ENCODE peak calls at places on chromosomes 6 and 20, in eight cellular contexts. D is HCT116, W is ovary, V is IMR-90, R is body of pancreas, X is sigmoid colon, J is K562, H is heart left ventricle. U is an unnamed sample.

GRCh38 chr20:50052952-50053789 is 59.8 kb downstream of the UBE2V1 start:
- DNase-seq in H (no peak), J (no peak), V (no peak), R (no peak), D (no peak), X (no peak), W (peak), U (no peak)

GRCh38 chr6:16273266-16273665 is 34.9 kb downstream of the GMPR start:
- DNase-seq in V (peak), R (no peak), X (no peak), W (no peak), D (no peak), H (no peak), J (no peak), U (no peak)

GRCh38 chr20:3751664-3752385 is 15.7 kb downstream of the ADISSP start:
- DNase-seq in H (peak), W (no peak), J (no peak), D (no peak), V (no peak), R (peak), X (peak), U (no peak)

GRCh38 chr6:72683797-72684196 is 61.9 kb downstream of the KCNQ5 start:
- DNase-seq in H (no peak), D (no peak), R (no peak), J (no peak), W (no peak), V (no peak), X (no peak), U (no peak)

GRCh38 chr6:90221403-90221802 is 75.2 kb downstream of the BACH2 start:
- DNase-seq in H (no peak), V (no peak), D (no peak), J (no peak), W (no peak), R (no peak), X (no peak), U (no peak)

GRCh38 chr6:127458817-127459216 is 372 bp downstream of the KIAA0408 start:
- DNase-seq in H (peak), R (peak), D (no peak), X (peak), V (peak), W (peak), J (no peak), U (no peak)

GRCh38 chr6:106547053-106547414 is 82.3 kb downstream of the RTN4IP1 start:
- DNase-seq in V (no peak), X (no peak), J (no peak), W (no peak), D (peak), H (no peak), R (no peak), U (no peak)

GRCh38 chr6:72524011-72524645 is 97.7 kb upstream of the KCNQ5 start:
- DNase-seq in H (no peak), W (no peak), J (no peak), D (no peak), V (no peak), X (no peak), R (no peak), U (no peak)

GRCh38 chr20:434661-435419 is 26.7 kb downstream of the RBCK1 start:
- DNase-seq in V (no peak), X (no peak), J (no peak), H (no peak), W (no peak), R (no peak), D (no peak), U (no peak)

GRCh38 chr20:25250508-25250907 is 2.6 kb downstream of the PYGB start:
- DNase-seq in D (no peak), J (no peak), X (no peak), R (no peak), V (peak), W (no peak), H (no peak), U (no peak)
- H3K4me3 ChIP-seq in D (no peak), J (no peak), X (peak), R (no peak), V (no peak), W (no peak), H (peak), U (peak)

GRCh38 chr6:109687271-109687721 is 3.7 kb downstream of the AK9 start:
- DNase-seq in H (no peak), W (no peak), R (peak), J (no peak), X (no peak), V (peak), D (no peak), U (no peak)

GRCh38 chr6:109693128-109693527 is 2.0 kb downstream of the FIG4 start:
- DNase-seq in J (no peak), W (no peak), R (no peak), X (no peak), V (no peak), H (no peak), D (no peak), U (no peak)

GRCh38 chr6:109690740-109691687 is at the start of the genes AK9 and FIG4:
- DNase-seq in D (peak), V (peak), W (peak), R (peak), J (peak), X (peak), H (peak), U (peak)

GRCh38 chr6:109686566-109686965 is 4.4 kb downstream of the AK9 start:
- DNase-seq in H (no peak), V (peak), X (no peak), D (no peak), R (no peak), W (no peak), J (no peak), U (no peak)

DNA sequence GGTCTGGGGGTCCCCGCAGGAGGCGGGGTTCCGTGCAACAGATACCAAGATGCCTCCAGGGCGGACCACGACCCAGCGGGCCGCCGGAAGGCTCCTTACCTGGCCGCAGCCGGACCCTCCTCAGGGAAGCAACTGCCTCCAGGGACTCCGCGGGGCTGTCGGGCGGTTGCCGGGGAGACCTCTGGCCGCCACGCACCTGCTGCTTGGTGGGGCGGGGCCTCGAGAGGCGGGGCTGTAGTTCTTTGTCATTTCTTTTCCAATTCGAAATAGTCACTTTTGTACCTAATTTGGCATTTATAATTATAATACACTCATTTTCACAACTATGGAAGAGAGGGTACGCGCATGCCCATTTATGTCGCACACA is 646 bp downstream of the AK9 start:
- DNase-seq in W (peak), R (peak), J (peak), X (peak), H (peak), D (no peak), V (no peak), U (peak)
- H3K27ac ChIP-seq in W (peak), R (peak), J (no peak), X (peak), H (peak), D (peak), V (no peak), U (peak)

GRCh38 chr6:157211603-157212455 is 111.5 kb downstream of the TMEM242 start:
- DNase-seq in W (no peak), J (no peak), V (no peak), D (no peak), R (no peak), H (no peak), X (no peak), U (no peak)
- TF ChIP-seq POLR2A in W (no peak), J (no peak), V (no peak), D (no peak), R (no peak), H (no peak), X (no peak), U (no peak)

DNA sequence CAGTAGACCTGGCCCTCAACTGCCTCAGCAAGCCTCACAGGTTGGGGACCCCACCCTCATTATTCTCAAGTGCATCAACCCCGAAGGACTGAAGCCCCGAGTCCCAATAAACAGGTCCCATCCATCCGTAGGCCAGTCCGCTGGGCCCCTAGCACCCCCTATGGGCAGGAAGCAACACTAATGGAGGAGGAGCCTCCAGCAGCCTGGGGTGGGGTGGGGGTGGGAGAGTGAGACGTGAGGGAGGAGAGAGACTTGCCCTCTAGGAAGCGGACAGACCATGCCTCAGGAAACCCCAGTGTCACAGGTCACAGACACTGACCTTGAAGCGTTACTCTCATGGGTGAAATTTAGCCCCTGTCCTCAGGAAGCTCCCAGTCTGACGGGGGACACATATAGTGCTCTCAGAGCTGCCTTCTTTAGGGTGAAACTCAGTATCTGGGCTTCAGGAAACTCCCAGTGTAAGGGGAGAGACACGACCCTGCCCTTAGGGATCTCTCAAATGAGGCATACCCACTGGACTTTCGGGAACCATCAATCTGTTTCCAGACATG is 125.9 kb downstream of the MRPL14 start:
- DNase-seq in J (peak), W (peak), H (no peak), X (no peak), R (no peak), D (peak), V (no peak), U (no peak)
- H3K4me3 ChIP-seq in J (no peak), W (no peak), H (no peak), X (no peak), R (no peak), D (peak), V (no peak), U (no peak)

DNA sequence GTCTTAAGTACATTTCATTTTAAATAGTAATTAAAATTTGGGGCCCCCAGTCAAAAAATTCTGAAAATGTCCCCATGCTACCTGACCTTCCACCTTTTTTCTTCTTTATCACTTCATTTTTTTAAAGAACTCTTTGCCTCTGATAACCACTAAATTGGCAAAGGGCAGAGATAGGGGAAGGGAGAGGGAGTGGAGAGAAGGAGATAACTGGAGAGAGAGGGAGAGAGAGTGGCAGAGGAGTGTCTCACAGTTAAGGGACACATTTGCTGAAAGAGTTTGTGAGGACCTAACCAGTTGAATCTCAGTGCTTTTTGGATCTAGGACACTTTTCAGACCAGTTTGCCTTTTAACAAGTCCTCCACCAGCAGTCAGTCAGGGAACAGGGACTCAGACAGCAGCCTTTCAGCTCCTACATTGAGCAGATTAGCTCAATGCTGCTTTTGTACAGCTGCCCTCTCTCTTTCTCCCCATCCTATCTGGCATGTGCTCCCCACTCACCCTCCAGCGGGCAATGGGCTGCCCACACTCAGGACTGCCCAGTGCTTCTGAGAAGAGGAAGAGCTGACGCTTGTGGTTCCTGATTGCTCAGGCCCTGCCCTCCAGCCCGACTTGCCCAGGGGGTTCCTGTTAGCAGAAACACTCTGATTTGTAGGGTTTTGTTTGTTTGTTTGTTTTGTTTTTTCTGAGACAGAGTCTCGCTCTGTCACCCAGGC is 14.4 kb downstream of the ARMC2 start:
- DNase-seq in X (no peak), D (no peak), R (peak), J (no peak), W (no peak), H (peak), V (no peak), U (no peak)
- H3K27ac ChIP-seq in X (no peak), D (no peak), R (no peak), J (no peak), W (no peak), H (no peak), V (no peak), U (no peak)

GRCh38 chr6:10404107-10404798 is 10.6 kb downstream of the TFAP2A start:
- DNase-seq in X (peak), D (peak), H (peak), J (peak), V (peak), R (peak), W (peak), U (peak)
- TF ChIP-seq POLR2A in X (no peak), D (peak), H (no peak), J (peak), V (peak), R (peak), W (no peak), U (peak)

DNA sequence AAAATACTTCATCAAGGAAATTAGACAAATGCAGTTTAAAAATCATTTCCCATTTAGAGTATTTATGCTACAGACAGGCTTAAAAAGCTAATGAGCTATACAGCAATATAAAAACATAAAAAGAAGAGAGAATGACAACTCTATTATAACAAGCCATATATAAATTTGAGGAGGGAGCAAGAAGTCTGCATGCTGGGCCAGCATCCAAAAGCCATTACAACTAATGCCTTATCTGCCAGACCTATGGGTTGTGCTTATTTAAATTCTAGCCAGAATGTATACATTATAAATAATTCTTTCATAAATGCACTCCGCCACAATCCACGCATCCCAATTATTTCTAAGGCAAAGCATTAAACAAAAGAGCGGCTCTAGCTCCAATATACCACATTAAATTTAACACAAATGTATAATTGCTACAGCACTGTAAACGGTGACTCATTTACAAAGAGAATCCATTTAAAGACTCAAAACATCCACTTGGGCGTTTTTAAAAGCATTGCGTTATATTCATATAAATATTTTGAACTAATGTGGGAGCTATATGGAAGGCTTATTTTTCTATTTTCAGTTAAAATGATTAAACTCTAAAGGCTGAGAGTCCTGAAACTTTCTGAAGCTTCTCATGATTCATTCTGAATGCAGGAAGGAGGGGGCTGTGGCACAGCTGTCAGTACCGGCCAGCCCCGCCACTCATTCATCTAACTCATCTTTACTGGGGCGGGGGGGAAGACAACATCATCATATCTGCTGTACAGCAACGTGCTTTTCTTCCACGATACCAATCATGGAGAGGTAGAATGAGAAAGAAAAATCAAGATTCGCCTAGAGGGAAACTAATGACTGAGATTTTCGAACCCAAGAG is 37.7 kb upstream of the RAB22A start:
- DNase-seq in H (no peak), J (no peak), X (no peak), W (no peak), R (no peak), V (peak), D (no peak), U (no peak)
- H3K4me3 ChIP-seq in H (no peak), J (no peak), X (no peak), W (no peak), R (no peak), V (peak), D (no peak), U (no peak)

GRCh38 chr20:14142964-14143627 is 147.8 kb downstream of the MACROD2 start:
- DNase-seq in D (no peak), V (peak), J (no peak), W (no peak), R (peak), X (no peak), H (no peak), U (no peak)
- H3K27ac ChIP-seq in D (no peak), V (no peak), J (no peak), W (no peak), R (peak), X (no peak), H (no peak), U (no peak)

GRCh38 chr20:35174458-35175216 is 2.8 kb downstream of the PROCR start:
- DNase-seq in H (peak), J (peak), V (no peak), X (no peak), D (no peak), R (peak), W (no peak), U (no peak)
- TF ChIP-seq POLR2A in H (no peak), J (peak), V (no peak), X (no peak), D (no peak), R (no peak), W (no peak), U (no peak)

U was measured in esophagus squamous epithelium.